ENCODE peak calls at places on chromosome X, in eight cellular contexts. One of them, this sample, is unnamed. For H3K36me3, the result is how much of the 10 kb centered on the place peaks cover.

GRCh38 chrX:26328610-26329319 is 112.8 kb downstream of the MAGEB5 start:
- DNase-seq in breast epithelium: no peak
- DNase-seq in A673: no peak
- DNase-seq in testis: no peak
- DNase-seq in MG63: no peak
- DNase-seq in small intestine: no peak
- DNase-seq in mammary epithelial cell: no peak
- DNase-seq in suprapubic skin: no peak
- DNase-seq in this sample: no peak

GRCh38 chrX:20333672-20334071 is 67.0 kb upstream of the RPS6KA3 start:
- DNase-seq in MG63: no peak
- DNase-seq in suprapubic skin: no peak
- DNase-seq in testis: no peak
- DNase-seq in small intestine: no peak
- DNase-seq in A673: no peak
- DNase-seq in mammary epithelial cell: no peak
- DNase-seq in breast epithelium: no peak
- DNase-seq in this sample: no peak

GRCh38 chrX:114675365-114675764 is 91.5 kb downstream of the HTR2C start:
- DNase-seq in testis: no peak
- DNase-seq in A673: no peak
- DNase-seq in breast epithelium: no peak
- DNase-seq in small intestine: no peak
- DNase-seq in mammary epithelial cell: no peak
- DNase-seq in MG63: no peak
- DNase-seq in suprapubic skin: no peak
- DNase-seq in this sample: no peak

GRCh38 chrX:9911479-9911878 is 55.7 kb upstream of the CLDN34 start:
- DNase-seq in A673: peak
- DNase-seq in MG63: no peak
- DNase-seq in small intestine: no peak
- DNase-seq in breast epithelium: no peak
- DNase-seq in mammary epithelial cell: peak
- DNase-seq in testis: no peak
- DNase-seq in suprapubic skin: no peak
- DNase-seq in this sample: no peak

GRCh38 chrX:64196606-64197005 is 8.9 kb downstream of the AMER1 start:
- DNase-seq in testis: no peak
- DNase-seq in mammary epithelial cell: no peak
- DNase-seq in breast epithelium: no peak
- DNase-seq in small intestine: no peak
- DNase-seq in A673: no peak
- DNase-seq in suprapubic skin: no peak
- DNase-seq in MG63: no peak
- DNase-seq in this sample: no peak

GRCh38 chrX:44507292-44507691 is 35.4 kb downstream of the FUNDC1 start:
- DNase-seq in breast epithelium: no peak
- DNase-seq in MG63: no peak
- DNase-seq in testis: no peak
- DNase-seq in mammary epithelial cell: no peak
- DNase-seq in A673: no peak
- DNase-seq in suprapubic skin: no peak
- DNase-seq in small intestine: no peak
- DNase-seq in this sample: no peak

GRCh38 chrX:133749370-133749769 is 236.0 kb downstream of the GPC3 start:
- DNase-seq in testis: no peak
- DNase-seq in MG63: no peak
- DNase-seq in suprapubic skin: no peak
- DNase-seq in small intestine: no peak
- DNase-seq in mammary epithelial cell: no peak
- DNase-seq in breast epithelium: no peak
- DNase-seq in A673: no peak
- DNase-seq in this sample: no peak

GRCh38 chrX:11319689-11320302 is 26.6 kb downstream of the AMELX start:
- DNase-seq in MG63: no peak
- DNase-seq in A673: no peak
- DNase-seq in suprapubic skin: no peak
- DNase-seq in mammary epithelial cell: no peak
- DNase-seq in small intestine: no peak
- DNase-seq in breast epithelium: no peak
- DNase-seq in testis: no peak
- DNase-seq in this sample: no peak

GRCh38 chrX:140439455-140439854 is 65.4 kb downstream of the SOX3 start:
- DNase-seq in breast epithelium: no peak
- DNase-seq in A673: peak
- DNase-seq in suprapubic skin: no peak
- DNase-seq in MG63: peak
- DNase-seq in mammary epithelial cell: no peak
- DNase-seq in testis: peak
- DNase-seq in small intestine: no peak
- DNase-seq in this sample: no peak
- H3K4me3 ChIP-seq in breast epithelium: peak
- H3K4me3 ChIP-seq in A673: no peak
- H3K4me3 ChIP-seq in suprapubic skin: no peak
- H3K4me3 ChIP-seq in MG63: peak
- H3K4me3 ChIP-seq in mammary epithelial cell: no peak
- H3K4me3 ChIP-seq in testis: peak
- H3K4me3 ChIP-seq in small intestine: no peak
- H3K4me3 ChIP-seq in this sample: peak

GRCh38 chrX:15843960-15844359 is 10.7 kb downstream of the AP1S2 start:
- DNase-seq in small intestine: no peak
- DNase-seq in testis: no peak
- DNase-seq in A673: no peak
- DNase-seq in mammary epithelial cell: no peak
- DNase-seq in MG63: no peak
- DNase-seq in breast epithelium: no peak
- DNase-seq in suprapubic skin: no peak
- DNase-seq in this sample: no peak
- H3K36me3 ChIP-seq in small intestine: under half
- H3K36me3 ChIP-seq in testis: under half
- H3K36me3 ChIP-seq in A673: under half
- H3K36me3 ChIP-seq in mammary epithelial cell: under half
- H3K36me3 ChIP-seq in MG63: under half
- H3K36me3 ChIP-seq in breast epithelium: under half
- H3K36me3 ChIP-seq in suprapubic skin: under half
- H3K36me3 ChIP-seq in this sample: under half

GRCh38 chrX:111411591-111412371 is at the start of gene DCX:
- DNase-seq in suprapubic skin: no peak
- DNase-seq in mammary epithelial cell: no peak
- DNase-seq in MG63: no peak
- DNase-seq in A673: no peak
- DNase-seq in small intestine: no peak
- DNase-seq in breast epithelium: no peak
- DNase-seq in testis: no peak
- DNase-seq in this sample: no peak
- H3K4me3 ChIP-seq in suprapubic skin: no peak
- H3K4me3 ChIP-seq in mammary epithelial cell: no peak
- H3K4me3 ChIP-seq in MG63: no peak
- H3K4me3 ChIP-seq in A673: no peak
- H3K4me3 ChIP-seq in small intestine: no peak
- H3K4me3 ChIP-seq in breast epithelium: peak
- H3K4me3 ChIP-seq in testis: no peak
- H3K4me3 ChIP-seq in this sample: no peak

GRCh38 chrX:1597345-1598020 is 6.1 kb downstream of the AKAP17A start:
- DNase-seq in MG63: no peak
- DNase-seq in mammary epithelial cell: no peak
- DNase-seq in breast epithelium: no peak
- DNase-seq in testis: no peak
- DNase-seq in A673: no peak
- DNase-seq in small intestine: no peak
- DNase-seq in suprapubic skin: peak
- DNase-seq in this sample: no peak

GRCh38 chrX:1599791-1600405 is 8.5 kb downstream of the AKAP17A start:
- DNase-seq in small intestine: no peak
- DNase-seq in MG63: no peak
- DNase-seq in suprapubic skin: peak
- DNase-seq in A673: no peak
- DNase-seq in mammary epithelial cell: no peak
- DNase-seq in testis: no peak
- DNase-seq in breast epithelium: no peak
- DNase-seq in this sample: no peak

GRCh38 chrX:1600406-1601050 is 9.1 kb downstream of the AKAP17A start:
- DNase-seq in MG63: no peak
- DNase-seq in suprapubic skin: peak
- DNase-seq in A673: no peak
- DNase-seq in testis: no peak
- DNase-seq in small intestine: no peak
- DNase-seq in mammary epithelial cell: no peak
- DNase-seq in breast epithelium: no peak
- DNase-seq in this sample: no peak

GRCh38 chrX:1598021-1598875 is 6.8 kb downstream of the AKAP17A start:
- DNase-seq in small intestine: no peak
- DNase-seq in mammary epithelial cell: no peak
- DNase-seq in suprapubic skin: peak
- DNase-seq in testis: no peak
- DNase-seq in breast epithelium: no peak
- DNase-seq in MG63: no peak
- DNase-seq in A673: no peak
- DNase-seq in this sample: no peak

GRCh38 chrX:1598876-1599790 is 7.7 kb downstream of the AKAP17A start:
- DNase-seq in mammary epithelial cell: no peak
- DNase-seq in breast epithelium: no peak
- DNase-seq in MG63: no peak
- DNase-seq in suprapubic skin: peak
- DNase-seq in A673: no peak
- DNase-seq in testis: no peak
- DNase-seq in small intestine: no peak
- DNase-seq in this sample: no peak
- H3K36me3 ChIP-seq in mammary epithelial cell: under half
- H3K36me3 ChIP-seq in breast epithelium: under half
- H3K36me3 ChIP-seq in MG63: half or more
- H3K36me3 ChIP-seq in suprapubic skin: half or more
- H3K36me3 ChIP-seq in A673: half or more
- H3K36me3 ChIP-seq in testis: under half
- H3K36me3 ChIP-seq in small intestine: under half
- H3K36me3 ChIP-seq in this sample: under half

GRCh38 chrX:143632625-143633387 is 3.1 kb downstream of the SLITRK4 start:
- DNase-seq in small intestine: no peak
- DNase-seq in testis: peak
- DNase-seq in A673: no peak
- DNase-seq in suprapubic skin: no peak
- DNase-seq in MG63: peak
- DNase-seq in mammary epithelial cell: no peak
- DNase-seq in breast epithelium: no peak
- DNase-seq in this sample: no peak
- H3K4me3 ChIP-seq in small intestine: no peak
- H3K4me3 ChIP-seq in testis: peak
- H3K4me3 ChIP-seq in A673: no peak
- H3K4me3 ChIP-seq in suprapubic skin: peak
- H3K4me3 ChIP-seq in MG63: peak
- H3K4me3 ChIP-seq in mammary epithelial cell: no peak
- H3K4me3 ChIP-seq in breast epithelium: no peak
- H3K4me3 ChIP-seq in this sample: peak

DNA sequence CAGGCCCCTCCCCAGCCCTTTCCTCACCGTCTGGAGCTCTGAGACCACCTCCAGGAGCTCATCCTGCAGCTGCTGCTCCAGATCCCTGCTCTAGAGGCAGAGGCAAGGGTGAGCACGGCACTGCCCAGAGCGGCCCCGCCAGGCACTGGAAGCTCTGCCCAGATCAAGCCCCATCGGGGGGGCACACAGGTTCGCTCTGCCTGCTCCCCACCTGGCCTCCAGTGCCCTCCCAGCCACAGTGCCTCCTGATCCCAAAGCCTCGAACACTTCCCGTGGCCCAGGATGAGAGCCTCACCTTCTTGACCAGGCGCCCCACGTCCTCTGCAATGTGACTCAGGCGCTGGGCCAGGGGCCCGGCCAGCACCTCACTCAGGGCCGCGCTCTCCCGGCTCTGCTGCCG is 5.0 kb downstream of the ARHGAP4 start:
- DNase-seq in mammary epithelial cell: no peak
- DNase-seq in testis: no peak
- DNase-seq in MG63: no peak
- DNase-seq in A673: no peak
- DNase-seq in suprapubic skin: no peak
- DNase-seq in small intestine: no peak
- DNase-seq in breast epithelium: no peak
- DNase-seq in this sample: no peak
- H3K36me3 ChIP-seq in mammary epithelial cell: under half
- H3K36me3 ChIP-seq in testis: under half
- H3K36me3 ChIP-seq in MG63: under half
- H3K36me3 ChIP-seq in A673: under half
- H3K36me3 ChIP-seq in suprapubic skin: under half
- H3K36me3 ChIP-seq in small intestine: under half
- H3K36me3 ChIP-seq in breast epithelium: under half
- H3K36me3 ChIP-seq in this sample: under half

DNA sequence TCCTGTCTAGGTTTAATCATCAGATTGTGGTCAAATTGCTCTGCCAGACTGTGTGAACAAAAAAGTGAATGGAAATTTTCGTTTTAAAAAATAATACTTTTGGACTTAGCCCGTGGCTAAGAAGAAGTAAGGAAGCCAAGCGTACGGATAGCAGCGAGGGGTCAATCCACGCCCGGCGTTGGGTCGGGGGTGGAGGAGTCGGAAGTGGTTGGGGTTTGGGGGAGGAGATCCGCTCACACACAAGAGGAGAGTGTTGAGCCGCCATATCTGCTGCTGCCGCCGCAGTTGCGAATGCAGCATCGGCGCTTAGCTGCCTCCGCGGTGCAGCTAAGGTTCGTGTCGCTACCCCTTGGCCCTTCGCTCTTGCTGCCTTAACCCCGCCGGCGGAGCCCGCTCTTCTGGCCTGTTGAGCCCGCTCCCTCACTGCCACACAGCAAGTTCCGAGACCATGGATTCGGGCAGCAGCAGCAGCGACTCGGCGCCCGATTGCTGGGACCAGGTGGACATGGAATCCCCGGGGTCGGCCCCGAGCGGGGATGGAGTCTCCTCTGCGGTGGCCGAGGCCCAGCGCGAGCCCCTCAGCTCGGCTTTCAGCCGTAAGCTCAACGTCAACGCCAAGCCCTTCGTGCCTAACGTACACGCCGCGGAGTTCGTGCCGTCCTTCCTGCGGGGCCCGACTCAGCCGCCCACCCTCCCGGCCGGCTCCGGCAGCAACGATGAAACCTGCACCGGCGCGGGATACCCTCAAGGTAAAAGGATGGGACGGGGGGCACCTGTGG is at the start of gene GSPT2:
- DNase-seq in testis: peak
- DNase-seq in suprapubic skin: peak
- DNase-seq in breast epithelium: peak
- DNase-seq in mammary epithelial cell: peak
- DNase-seq in small intestine: peak
- DNase-seq in MG63: peak
- DNase-seq in A673: peak
- DNase-seq in this sample: peak
- H3K4me3 ChIP-seq in testis: peak
- H3K4me3 ChIP-seq in suprapubic skin: peak
- H3K4me3 ChIP-seq in breast epithelium: peak
- H3K4me3 ChIP-seq in mammary epithelial cell: peak
- H3K4me3 ChIP-seq in small intestine: peak
- H3K4me3 ChIP-seq in MG63: peak
- H3K4me3 ChIP-seq in A673: peak
- H3K4me3 ChIP-seq in this sample: peak

This sample was measured in kidney epithelial cell.